ENCODE peak calls at places on chromosomes 4 and X, in four cellular contexts. L, H, Y and G are unnamed samples.

GRCh38 chr4:153156263-153156662 is 48.0 kb upstream of the TRIM2 start:
- DNase-seq in L (no peak), H (peak; percentile 81), Y (peak; percentile 22), G (no peak)

GRCh38 chr4:508675-509373 is 9.8 kb downstream of the PIGG start:
- DNase-seq in L (no peak), H (no peak), Y (no peak), G (no peak)

GRCh38 chrX:1685460-1685859 is 70.6 kb downstream of the ASMT start:
- DNase-seq in L (no peak), H (no peak), Y (no peak), G (no peak)

GRCh38 chr4:152073738-152074137 is 312.9 kb upstream of the GATB start:
- DNase-seq in L (no peak), H (no peak), Y (peak; percentile 33), G (no peak)

GRCh38 chr4:186201535-186202230 is 10.3 kb downstream of the CYP4V2 start:
- DNase-seq in L (no peak), H (peak; percentile 81), Y (peak; percentile 42), G (no peak)

GRCh38 chrX:120332394-120332793 is 21.1 kb upstream of the TMEM255A start:
- DNase-seq in L (no peak), H (no peak), Y (no peak), G (no peak)

GRCh38 chr4:139887378-139887801 is 221.8 kb downstream of the MGST2 start:
- DNase-seq in L (no peak), H (no peak), Y (no peak), G (no peak)

GRCh38 chr4:59655996-59656395 is 1544.1 kb upstream of the ADGRL3 start:
- DNase-seq in L (no peak), H (peak; percentile 66), Y (no peak), G (no peak)

GRCh38 chr4:97252615-97253154 is 890.6 kb downstream of the STPG2 start:
- DNase-seq in L (no peak), H (no peak), Y (no peak), G (no peak)

GRCh38 chrX:129823523-129823922 is 20.2 kb downstream of the ZDHHC9 start:
- DNase-seq in L (no peak), H (no peak), Y (no peak), G (no peak)

DNA sequence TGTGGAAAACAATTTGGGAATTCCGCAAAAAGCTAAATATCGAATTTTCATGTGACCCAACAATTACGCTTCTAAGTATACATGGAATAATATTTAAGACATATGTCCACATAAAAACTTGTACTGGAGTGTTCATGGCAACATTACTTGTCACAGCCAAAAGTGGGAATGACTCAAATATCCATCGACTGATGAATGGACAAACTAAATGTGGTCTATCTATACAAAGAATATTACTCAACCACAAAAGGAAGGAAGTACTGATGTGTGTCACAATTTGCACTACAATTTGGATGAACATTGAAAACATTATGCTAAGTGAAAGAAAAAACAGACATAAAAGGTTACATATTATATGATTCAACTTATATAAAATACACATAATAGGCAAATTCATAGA is 71.9 kb downstream of the AFF2 start:
- DNase-seq in L (no peak), H (no peak), Y (no peak), G (no peak)
- H3K4me1 ChIP-seq in L (no peaks in the 10 kb centered on the region), H (no peaks in the 10 kb centered on the region), Y (no peaks in the 10 kb centered on the region), G (no peaks in the 10 kb centered on the region)

GRCh38 chr4:15706646-15707362 is 3.9 kb downstream of the BST1 start:
- DNase-seq in L (no peak), H (no peak), Y (peak; percentile 20), G (no peak)

GRCh38 chr4:15703439-15703838 is 574 bp downstream of the BST1 start:
- DNase-seq in L (no peak), H (no peak), Y (no peak), G (no peak)

GRCh38 chr4:15704145-15704544 is 1.3 kb downstream of the BST1 start:
- DNase-seq in L (no peak), H (no peak), Y (no peak), G (no peak)

GRCh38 chr4:15702941-15703403 is at the start of gene BST1:
- DNase-seq in L (peak; percentile 71), H (peak; percentile 76), Y (peak; percentile 77), G (peak; percentile 71)

DNA sequence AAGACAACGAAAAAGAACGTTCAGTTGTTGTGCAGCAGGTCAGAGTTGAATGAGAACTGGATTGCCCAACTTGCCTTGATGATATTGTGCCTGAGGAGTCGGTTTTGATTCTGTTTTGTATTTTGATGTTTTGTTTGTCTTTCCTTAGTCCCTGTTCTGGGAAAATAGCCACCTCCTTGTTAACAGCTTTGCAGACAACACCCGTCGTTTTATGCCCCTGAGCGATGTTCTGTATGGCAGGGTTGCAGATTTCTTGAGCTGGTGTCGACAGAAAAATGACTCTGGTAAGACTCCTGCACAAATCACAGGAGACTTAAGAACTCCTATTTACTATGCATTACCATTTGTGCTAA is 4.5 kb downstream of the BST1 start:
- DNase-seq in L (no peak), H (no peak), Y (peak; percentile 16), G (no peak)
- H3K4me1 ChIP-seq in L (peaks cover 3% of the 10 kb centered on the region), H (no peaks in the 10 kb centered on the region), Y (peaks cover 17% of the 10 kb centered on the region), G (peaks cover 11% of the 10 kb centered on the region)

DNA sequence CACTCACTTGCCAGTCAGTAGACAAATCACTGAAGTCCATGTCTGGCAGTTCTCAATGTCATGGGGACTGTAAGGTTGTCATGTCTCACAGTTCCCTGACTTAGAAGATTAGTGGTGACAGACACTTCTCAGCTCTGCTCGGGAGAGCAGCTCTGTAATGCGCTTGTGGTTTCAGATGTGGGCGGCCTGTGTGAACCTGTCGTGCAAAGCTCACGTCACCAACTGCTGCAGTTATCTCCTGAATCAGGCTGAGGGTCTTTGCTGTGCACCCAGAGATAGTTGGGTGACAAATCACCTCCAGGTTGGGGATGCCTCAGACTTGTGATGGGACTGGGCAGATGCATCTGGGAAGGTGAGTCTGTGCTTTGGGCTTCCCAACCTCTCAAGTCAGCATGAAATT is at the start of gene IL9R:
- DNase-seq in L (no peak), H (no peak), Y (no peak), G (no peak)
- H3K4me1 ChIP-seq in L (no peaks in the 10 kb centered on the region), H (no peaks in the 10 kb centered on the region), Y (no peaks in the 10 kb centered on the region), G (no peaks in the 10 kb centered on the region)

DNA sequence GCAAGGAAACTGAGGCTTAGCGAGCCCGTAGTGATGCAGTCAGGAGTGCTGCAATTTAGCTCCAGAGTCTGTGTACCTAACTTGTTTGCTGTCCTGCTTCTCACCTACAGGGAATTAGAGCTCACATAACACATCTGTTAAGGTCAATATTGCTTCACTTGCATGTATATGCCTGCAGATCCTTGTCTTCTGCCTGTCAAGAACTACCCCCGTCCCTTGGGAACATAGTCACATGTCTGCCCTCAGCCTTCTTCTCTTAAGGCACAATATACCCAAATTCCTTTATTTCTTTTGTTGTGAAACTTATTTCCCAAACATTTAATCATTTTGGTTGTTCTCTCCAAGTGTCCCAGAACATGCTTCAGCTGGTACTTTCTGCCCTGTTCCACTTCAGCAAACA is 103.3 kb upstream of the LEF1 start:
- DNase-seq in L (no peak), H (no peak), Y (no peak), G (no peak)
- H3K4me1 ChIP-seq in L (no peaks in the 10 kb centered on the region), H (no peaks in the 10 kb centered on the region), Y (peaks cover 4% of the 10 kb centered on the region), G (no peaks in the 10 kb centered on the region)